ENCODE peak calls at places on chromosomes 2 and 18, in six cellular contexts. One of them, this sample, is unnamed.

GRCh38 chr18:79384151-79384807 is 11.5 kb upstream of the NFATC1 start:
- DNase-seq in H4: no peak
- DNase-seq in GM12864: no peak
- DNase-seq in cardiac fibroblast: no peak
- DNase-seq in CD4-positive, alpha-beta T cell: no peak
- DNase-seq in NCI-H1105 treated with DMSO at 0.1 percent for 48 hours: no peak
- DNase-seq in this sample: no peak

GRCh38 chr2:9952856-9953503 is 1.5 kb downstream of the GRHL1 start:
- DNase-seq in H4: no peak
- DNase-seq in GM12864: no peak
- DNase-seq in cardiac fibroblast: no peak
- DNase-seq in CD4-positive, alpha-beta T cell: no peak
- DNase-seq in NCI-H1105 treated with DMSO at 0.1 percent for 48 hours: no peak
- DNase-seq in this sample: no peak

GRCh38 chr2:26614205-26615128 is 26.7 kb downstream of the CIB4 start:
- DNase-seq in H4: no peak
- DNase-seq in GM12864: no peak
- DNase-seq in cardiac fibroblast: no peak
- DNase-seq in CD4-positive, alpha-beta T cell: no peak
- DNase-seq in NCI-H1105 treated with DMSO at 0.1 percent for 48 hours: no peak
- DNase-seq in this sample: no peak

GRCh38 chr2:205771063-205771462 is 88.8 kb downstream of the NRP2 start:
- DNase-seq in H4: peak
- DNase-seq in GM12864: no peak
- DNase-seq in cardiac fibroblast: no peak
- DNase-seq in CD4-positive, alpha-beta T cell: no peak
- DNase-seq in NCI-H1105 treated with DMSO at 0.1 percent for 48 hours: no peak
- DNase-seq in this sample: no peak

GRCh38 chr2:49296107-49296506 is 141.8 kb upstream of the FSHR start:
- DNase-seq in H4: no peak
- DNase-seq in GM12864: no peak
- DNase-seq in cardiac fibroblast: no peak
- DNase-seq in CD4-positive, alpha-beta T cell: no peak
- DNase-seq in NCI-H1105 treated with DMSO at 0.1 percent for 48 hours: no peak
- DNase-seq in this sample: no peak

GRCh38 chr2:190359896-190360376 is 16.5 kb downstream of the INPP1 start:
- DNase-seq in H4: peak
- DNase-seq in GM12864: no peak
- DNase-seq in cardiac fibroblast: peak
- DNase-seq in CD4-positive, alpha-beta T cell: peak
- DNase-seq in NCI-H1105 treated with DMSO at 0.1 percent for 48 hours: peak
- DNase-seq in this sample: no peak

GRCh38 chr18:55546873-55547704 is 40.9 kb downstream of the TCF4 start:
- DNase-seq in H4: no peak
- DNase-seq in GM12864: no peak
- DNase-seq in cardiac fibroblast: peak
- DNase-seq in CD4-positive, alpha-beta T cell: no peak
- DNase-seq in NCI-H1105 treated with DMSO at 0.1 percent for 48 hours: peak
- DNase-seq in this sample: no peak

GRCh38 chr2:184053326-184053725 is 545.0 kb upstream of the ZNF804A start:
- DNase-seq in H4: peak
- DNase-seq in GM12864: no peak
- DNase-seq in cardiac fibroblast: no peak
- DNase-seq in CD4-positive, alpha-beta T cell: no peak
- DNase-seq in NCI-H1105 treated with DMSO at 0.1 percent for 48 hours: peak
- DNase-seq in this sample: no peak

GRCh38 chr2:61585383-61585782 is 47.2 kb upstream of the XPO1 start:
- DNase-seq in H4: no peak
- DNase-seq in GM12864: peak
- DNase-seq in cardiac fibroblast: no peak
- DNase-seq in CD4-positive, alpha-beta T cell: no peak
- DNase-seq in NCI-H1105 treated with DMSO at 0.1 percent for 48 hours: no peak
- DNase-seq in this sample: no peak

GRCh38 chr2:38417745-38418689 is 40.9 kb upstream of the ATL2 start:
- DNase-seq in H4: no peak
- DNase-seq in GM12864: no peak
- DNase-seq in cardiac fibroblast: no peak
- DNase-seq in CD4-positive, alpha-beta T cell: no peak
- DNase-seq in NCI-H1105 treated with DMSO at 0.1 percent for 48 hours: no peak
- DNase-seq in this sample: no peak

GRCh38 chr2:220273082-220273481 is 645.7 kb downstream of the SLC4A3 start:
- DNase-seq in H4: no peak
- DNase-seq in GM12864: no peak
- DNase-seq in cardiac fibroblast: no peak
- DNase-seq in CD4-positive, alpha-beta T cell: no peak
- DNase-seq in NCI-H1105 treated with DMSO at 0.1 percent for 48 hours: peak
- DNase-seq in this sample: no peak

GRCh38 chr2:10120158-10120937 is 2.2 kb upstream of the RRM2 start:
- DNase-seq in H4: peak
- DNase-seq in GM12864: peak
- DNase-seq in cardiac fibroblast: peak
- DNase-seq in CD4-positive, alpha-beta T cell: peak
- DNase-seq in NCI-H1105 treated with DMSO at 0.1 percent for 48 hours: peak
- DNase-seq in this sample: peak